ENCODE peak calls at places on chromosomes 13 and 19, in seven cellular contexts. Y is cardiac muscle cell, Z is uterus, G is upper lobe of left lung, U is spleen, Q is fibroblast of lung, K is mammary epithelial cell. X is an unnamed sample. For H3K9me3, the result is how much of the 10 kb centered on the place peaks cover.

GRCh38 chr13:23950736-23951510 is 53.6 kb upstream of the C1QTNF9B start:
- DNase-seq in Y (no peak), Z (no peak), G (peak), U (no peak), Q (peak), K (no peak), X (no peak)

GRCh38 chr19:29506619-29506911 is 19.2 kb upstream of the VSTM2B start:
- DNase-seq in Y (no peak), Z (no peak), G (no peak), U (no peak), Q (no peak), K (no peak), X (no peak)

GRCh38 chr13:20940083-20940482 is 37.5 kb upstream of the XPO4 start:
- DNase-seq in Y (peak), Z (no peak), G (no peak), U (no peak), Q (peak), K (no peak), X (no peak)

GRCh38 chr13:113105032-113105993 is at the start of gene F7:
- DNase-seq in Y (no peak), Z (no peak), G (no peak), U (no peak), Q (no peak), K (no peak), X (no peak)

GRCh38 chr19:50356691-50357177 is 8.7 kb downstream of the NAPSA start:
- DNase-seq in Y (no peak), Z (no peak), G (no peak), U (no peak), Q (no peak), K (no peak), X (no peak)

GRCh38 chr13:39273953-39274352 is 235.7 kb downstream of the NHLRC3 start:
- DNase-seq in Y (peak), Z (no peak), G (no peak), U (no peak), Q (peak), K (no peak), X (peak)

GRCh38 chr13:75870397-75870801 is 234.3 kb downstream of the LMO7 start:
- DNase-seq in Y (peak), Z (peak), G (no peak), U (no peak), Q (no peak), K (no peak), X (no peak)

GRCh38 chr19:46191356-46191755 is 38.2 kb upstream of the IGFL1 start:
- DNase-seq in Y (no peak), Z (no peak), G (no peak), U (no peak), Q (no peak), K (no peak), X (no peak)

GRCh38 chr13:25733061-25733491 is 318.7 kb downstream of the SHISA2 start:
- DNase-seq in Y (no peak), Z (no peak), G (no peak), U (no peak), Q (peak), K (peak), X (no peak)

GRCh38 chr19:17779281-17779930 is 15.5 kb upstream of the B3GNT3 start:
- DNase-seq in Y (peak), Z (no peak), G (no peak), U (peak), Q (peak), K (no peak), X (no peak)

GRCh38 chr13:108656742-108657141 is 27.3 kb downstream of the MYO16 start:
- DNase-seq in Y (no peak), Z (no peak), G (no peak), U (no peak), Q (no peak), K (no peak), X (no peak)

GRCh38 chr13:99626461-99627082 is 125.3 kb downstream of the TM9SF2 start:
- DNase-seq in Y (peak), Z (peak), G (no peak), U (no peak), Q (peak), K (peak), X (peak)

GRCh38 chr19:4456566-4456842 is 1.1 kb downstream of the UBXN6 start:
- DNase-seq in Y (peak), Z (no peak), G (no peak), U (peak), Q (peak), K (peak), X (peak)

GRCh38 chr19:55090564-55090963 is 14.9 kb downstream of the EPS8L1 start:
- DNase-seq in Y (no peak), Z (no peak), G (peak), U (peak), Q (no peak), K (no peak), X (no peak)

GRCh38 chr19:6868341-6868740 is 19.0 kb upstream of the ADGRE1 start:
- DNase-seq in Y (peak), Z (no peak), G (no peak), U (peak), Q (no peak), K (no peak), X (no peak)

GRCh38 chr13:67107973-67108372 is 122.2 kb downstream of the PCDH9 start:
- DNase-seq in Y (no peak), Z (no peak), G (peak), U (no peak), Q (no peak), K (peak), X (peak)

GRCh38 chr19:1621021-1621420 is 15.8 kb upstream of the UQCR11 start:
- DNase-seq in Y (no peak), Z (no peak), G (peak), U (no peak), Q (no peak), K (no peak), X (no peak)

GRCh38 chr13:93038187-93038586 is 188.4 kb upstream of the GPC6 start:
- DNase-seq in Y (no peak), Z (no peak), G (no peak), U (no peak), Q (no peak), K (no peak), X (no peak)

GRCh38 chr19:13839938-13840750 is 36.8 kb upstream of the NANOS3 start:
- DNase-seq in Y (peak), Z (no peak), G (peak), U (peak), Q (peak), K (peak), X (peak)

GRCh38 chr13:48559638-48560320 is 26.9 kb upstream of the RCBTB2 start:
- DNase-seq in Y (peak), Z (no peak), G (no peak), U (no peak), Q (peak), K (peak), X (no peak)

GRCh38 chr13:54029226-54029625 is 1000.6 kb downstream of the OLFM4 start:
- DNase-seq in Y (no peak), Z (no peak), G (no peak), U (no peak), Q (peak), K (peak), X (peak)

GRCh38 chr13:46748300-46748699 is 48.7 kb downstream of the ESD start:
- DNase-seq in Y (no peak), Z (no peak), G (no peak), U (no peak), Q (no peak), K (no peak), X (no peak)

GRCh38 chr13:78701383-78701782 is 42.4 kb upstream of the OBI1 start:
- DNase-seq in Y (peak), Z (no peak), G (no peak), U (no peak), Q (peak), K (no peak), X (no peak)

GRCh38 chr19:28864024-28864503 is 348.9 kb downstream of the UQCRFS1 start:
- DNase-seq in Y (no peak), Z (no peak), G (no peak), U (no peak), Q (no peak), K (no peak), X (no peak)

GRCh38 chr13:111385182-111385857 is 64.9 kb downstream of the TEX29 start:
- DNase-seq in Y (no peak), Z (no peak), G (no peak), U (peak), Q (no peak), K (no peak), X (no peak)

GRCh38 chr13:35675651-35676050 is 199.2 kb upstream of the MAB21L1 start:
- DNase-seq in Y (no peak), Z (no peak), G (no peak), U (no peak), Q (no peak), K (no peak), X (no peak)

GRCh38 chr13:73060251-73061160 is 1.7 kb downstream of the KLF5 start:
- DNase-seq in Y (peak), Z (peak), G (no peak), U (peak), Q (peak), K (peak), X (peak)
- H3K4me3 ChIP-seq in Y (peak), Z (peak), G (peak), U (peak), Q (peak), K (peak), X (peak)

DNA sequence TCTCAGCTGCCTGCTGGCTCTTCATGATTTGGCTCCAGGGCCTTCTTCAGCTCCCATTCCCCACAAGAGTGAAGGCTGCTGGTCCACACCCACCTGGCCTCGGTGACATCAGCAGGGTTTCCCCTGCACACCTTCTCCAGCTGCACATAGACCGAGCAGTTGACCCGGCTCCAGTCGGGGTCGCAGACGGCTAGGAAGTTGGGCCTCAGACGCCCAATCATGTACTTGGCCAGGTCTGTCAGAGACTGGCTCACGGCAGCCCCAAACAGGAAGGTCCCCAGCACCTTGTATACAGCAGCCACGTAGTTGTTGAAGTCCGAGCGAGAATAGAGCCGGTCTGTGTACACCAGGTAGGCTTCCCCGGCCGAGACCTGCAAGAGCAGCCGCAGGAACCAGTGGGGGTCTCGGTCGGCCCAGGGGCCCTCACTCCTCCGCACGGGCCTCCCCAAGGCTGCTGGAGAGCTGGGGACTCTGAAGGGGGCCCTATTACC is 3.8 kb downstream of the PLPP2 start:
- DNase-seq in Y (no peak), Z (no peak), G (peak), U (no peak), Q (no peak), K (no peak), X (no peak)
- H3K9me3 ChIP-seq in Y (under half), Z (under half), G (under half), U (under half), Q (under half), K (under half), X (under half)

DNA sequence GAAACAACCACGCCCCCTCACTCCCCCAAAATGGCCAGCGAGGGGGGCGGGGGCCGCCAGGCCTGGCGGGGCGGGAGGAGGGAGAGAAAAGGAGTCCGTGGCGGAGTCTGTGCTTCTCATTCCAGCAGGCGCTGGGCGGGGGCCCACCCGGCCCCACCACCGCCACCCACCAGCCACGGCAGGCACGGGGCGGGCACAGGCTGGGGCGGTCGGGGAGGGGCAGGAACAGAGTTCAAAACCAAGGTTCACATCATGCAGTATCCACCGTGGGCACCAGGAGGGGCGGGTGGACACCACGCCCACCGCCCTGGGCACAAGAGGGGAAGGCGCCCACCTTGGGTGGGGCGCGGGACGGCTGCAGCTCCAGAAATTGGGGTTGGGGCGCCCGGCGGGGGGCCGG is 12.8 kb downstream of the DPF1 start:
- DNase-seq in Y (no peak), Z (peak), G (peak), U (no peak), Q (no peak), K (no peak), X (no peak)
- H3K4me3 ChIP-seq in Y (no peak), Z (no peak), G (peak), U (no peak), Q (no peak), K (no peak), X (no peak)

GRCh38 chr19:2837430-2837829 is 3.8 kb upstream of the ZNF555 start:
- DNase-seq in Y (no peak), Z (no peak), G (no peak), U (no peak), Q (no peak), K (no peak), X (no peak)
- H3K9me3 ChIP-seq in Y (under half), Z (under half), G (half or more), U (half or more), Q (under half), K (under half), X (under half)

GRCh38 chr19:42989851-42990250 is 36.4 kb downstream of the PSG11 start:
- DNase-seq in Y (no peak), Z (no peak), G (no peak), U (no peak), Q (peak), K (peak), X (peak)

DNA sequence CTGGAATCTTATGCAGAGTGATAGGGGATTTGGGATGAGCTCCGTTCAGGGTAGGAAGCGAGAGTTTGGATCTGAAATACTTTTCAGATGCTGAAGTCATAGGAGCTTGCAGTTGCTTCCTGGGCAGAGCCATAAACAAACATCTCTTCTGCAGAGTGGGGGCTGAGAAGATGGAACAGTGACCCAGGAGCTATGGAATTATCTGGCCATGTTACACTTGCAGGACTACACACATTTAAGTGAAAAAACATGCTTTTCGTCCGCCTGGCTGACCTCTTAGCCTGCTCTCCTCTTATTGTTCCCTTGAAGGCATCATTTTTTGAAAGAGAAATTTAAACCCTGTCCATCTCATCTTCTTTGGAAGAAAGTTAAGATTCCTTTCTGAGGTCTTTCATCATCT is 40.7 kb downstream of the PSG11 start:
- DNase-seq in Y (no peak), Z (no peak), G (no peak), U (no peak), Q (no peak), K (no peak), X (peak)
- H3K4me3 ChIP-seq in Y (no peak), Z (no peak), G (no peak), U (no peak), Q (no peak), K (no peak), X (no peak)

GRCh38 chr19:15937771-15938170 is 3.4 kb upstream of the CYP4F11 start:
- DNase-seq in Y (no peak), Z (no peak), G (no peak), U (no peak), Q (no peak), K (no peak), X (no peak)
- H3K9me3 ChIP-seq in Y (under half), Z (under half), G (under half), U (under half), Q (under half), K (under half), X (under half)

GRCh38 chr13:106528711-106529414 is 6.6 kb downstream of the EFNB2 start:
- DNase-seq in Y (no peak), Z (no peak), G (no peak), U (no peak), Q (no peak), K (no peak), X (no peak)

GRCh38 chr13:106532111-106532929 is 3.1 kb downstream of the EFNB2 start:
- DNase-seq in Y (peak), Z (peak), G (no peak), U (peak), Q (peak), K (peak), X (no peak)

GRCh38 chr13:106530209-106530906 is 5.1 kb downstream of the EFNB2 start:
- DNase-seq in Y (no peak), Z (no peak), G (no peak), U (no peak), Q (no peak), K (no peak), X (no peak)

GRCh38 chr13:106529415-106530208 is 5.8 kb downstream of the EFNB2 start:
- DNase-seq in Y (no peak), Z (no peak), G (no peak), U (no peak), Q (no peak), K (no peak), X (no peak)

DNA sequence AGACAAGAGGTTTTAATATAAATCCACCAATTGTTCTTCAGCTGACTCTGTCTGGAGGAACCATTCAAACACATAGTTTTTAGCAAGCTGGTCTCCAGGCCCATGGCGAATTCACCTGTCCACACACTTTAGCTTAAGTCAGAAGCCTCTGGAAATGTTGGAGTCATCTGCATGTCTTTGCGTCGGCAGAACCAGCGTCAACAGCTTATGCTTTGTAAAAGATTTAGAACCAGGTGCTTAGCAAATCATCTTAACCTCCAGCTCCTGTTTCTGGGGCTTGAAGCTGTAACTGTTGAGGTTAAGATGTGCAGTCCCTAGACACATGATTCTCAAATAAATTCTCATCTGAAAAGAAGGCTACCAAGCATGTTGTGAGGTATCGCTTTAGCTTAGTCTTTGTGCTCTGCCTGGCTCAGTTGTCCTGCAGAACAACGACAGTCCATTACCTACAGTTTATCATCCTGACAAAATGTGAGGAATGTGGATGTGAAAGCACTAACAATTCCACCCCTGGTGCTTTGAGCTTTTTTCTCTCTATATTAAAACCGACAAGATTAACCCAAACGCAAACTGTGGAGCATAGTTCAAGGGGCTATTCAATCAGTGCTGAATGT is 4.4 kb downstream of the EFNB2 start:
- DNase-seq in Y (no peak), Z (no peak), G (no peak), U (no peak), Q (no peak), K (no peak), X (no peak)
- H3K4me3 ChIP-seq in Y (no peak), Z (no peak), G (peak), U (peak), Q (no peak), K (peak), X (no peak)